ENCODE peak calls at places on chromosome 4, in ten cellular contexts. O is tibial artery, F is neuronal stem cell, E is tibial nerve, L is left lung, A is K562, P is cardiac muscle cell, V is endodermal cell, H is A673, X is HepG2. R is an unnamed sample. For H3K36me3, the result is how much of the 10 kb centered on the place peaks cover.

GRCh38 chr4:38926917-38927316 is 59.3 kb downstream of the FAM114A1 start:
- DNase-seq in O (no peak), F (no peak), E (no peak), L (no peak), A (no peak), P (no peak), V (no peak), H (no peak), X (no peak), R (no peak)

GRCh38 chr4:101367201-101367600 is 19.9 kb upstream of the PPP3CA start:
- DNase-seq in O (no peak), F (no peak), E (no peak), L (no peak), A (no peak), P (peak), V (no peak), H (no peak), X (no peak), R (no peak)

GRCh38 chr4:139560396-139561084 is 4.5 kb upstream of the SETD7 start:
- DNase-seq in O (no peak), F (no peak), E (no peak), L (no peak), A (no peak), P (no peak), V (peak), H (peak), X (no peak), R (no peak)

GRCh38 chr4:151801547-151802516 is 41.0 kb upstream of the GATB start:
- DNase-seq in O (peak), F (peak), E (peak), L (no peak), A (peak), P (peak), V (peak), H (peak), X (peak), R (peak)

GRCh38 chr4:180827193-180827592 is 1416.0 kb upstream of the TENM3 start:
- DNase-seq in O (no peak), F (no peak), E (no peak), L (no peak), A (no peak), P (peak), V (peak), H (no peak), X (peak), R (no peak)

GRCh38 chr4:115090483-115091075 is 22.8 kb downstream of the NDST4 start:
- DNase-seq in O (no peak), F (peak), E (no peak), L (no peak), A (no peak), P (peak), V (no peak), H (peak), X (peak), R (peak)

GRCh38 chr4:179585761-179586160 is 2143.5 kb upstream of the AGA start:
- DNase-seq in O (no peak), F (no peak), E (no peak), L (no peak), A (no peak), P (no peak), V (no peak), H (no peak), X (no peak), R (no peak)

GRCh38 chr4:107818301-107818910 is 6.3 kb upstream of the SGMS2 start:
- DNase-seq in O (no peak), F (no peak), E (no peak), L (no peak), A (no peak), P (no peak), V (no peak), H (no peak), X (no peak), R (no peak)

GRCh38 chr4:124711469-124712416 is 789 bp downstream of the ANKRD50 start:
- DNase-seq in O (peak), F (peak), E (peak), L (no peak), A (peak), P (peak), V (peak), H (peak), X (peak), R (no peak)

GRCh38 chr4:117800636-117801035 is 233.7 kb upstream of the NDST3 start:
- DNase-seq in O (no peak), F (no peak), E (no peak), L (no peak), A (no peak), P (no peak), V (no peak), H (no peak), X (no peak), R (no peak)

GRCh38 chr4:156771171-156771837 is 200.3 kb downstream of the PDGFC start:
- DNase-seq in O (no peak), F (peak), E (no peak), L (no peak), A (no peak), P (peak), V (no peak), H (peak), X (peak), R (no peak)
- H3K4me3 ChIP-seq in O (peak), F (no peak), E (peak), L (no peak), A (no peak), P (no peak), V (no peak), H (peak), X (no peak), R (no peak)

GRCh38 chr4:24666316-24666715 is 82.0 kb upstream of the DHX15 start:
- DNase-seq in O (no peak), F (no peak), E (no peak), L (no peak), A (no peak), P (no peak), V (no peak), H (no peak), X (no peak), R (no peak)
- H3K36me3 ChIP-seq in O (under half), F (under half), E (under half), L (under half), A (under half), P (under half), V (under half), H (under half), X (under half), R (under half)

GRCh38 chr4:174523003-174523693 is 860 bp upstream of the HPGD start:
- DNase-seq in O (peak), F (no peak), E (peak), L (no peak), A (no peak), P (no peak), V (peak), H (peak), X (no peak), R (no peak)
- H3K27ac ChIP-seq in O (peak), F (no peak), E (no peak), L (peak), A (peak), P (no peak), V (no peak), H (no peak), X (no peak), R (no peak)

GRCh38 chr4:146639414-146639814 is 721 bp downstream of the POU4F2 start:
- DNase-seq in O (no peak), F (no peak), E (no peak), L (no peak), A (no peak), P (no peak), V (no peak), H (no peak), X (no peak), R (no peak)
- H3K4me3 ChIP-seq in O (no peak), F (no peak), E (no peak), L (no peak), A (no peak), P (peak), V (no peak), H (peak), X (no peak), R (no peak)